ENCODE peak calls at places on chromosomes 2 and 18, in six cellular contexts. D is NCI-H82, Z is GM12864, L is left cardiac atrium, V is KBM-7, I is MCF 10A. N is an unnamed sample.

GRCh38 chr2:176174850-176175728 is 13.4 kb upstream of the HOXD1 start:
- DNase-seq in D (peak; percentile 11), Z (peak; percentile 7), L (no peak), V (peak; percentile 17), I (no peak), N (peak; percentile 81)

GRCh38 chr2:59233448-59233847 is 992.3 kb upstream of the FANCL start:
- DNase-seq in D (no peak), Z (no peak), L (no peak), V (no peak), I (peak; percentile 19), N (no peak)

GRCh38 chr2:240431663-240432424 is 3.6 kb upstream of the GPC1 start:
- DNase-seq in D (no peak), Z (no peak), L (no peak), V (no peak), I (no peak), N (no peak)

GRCh38 chr2:216405588-216405987 is 6.7 kb upstream of the SMARCAL1 start:
- DNase-seq in D (no peak), Z (no peak), L (no peak), V (no peak), I (no peak), N (no peak)

GRCh38 chr2:164242409-164242808 is 378.9 kb downstream of the GRB14 start:
- DNase-seq in D (no peak), Z (no peak), L (no peak), V (no peak), I (no peak), N (no peak)

GRCh38 chr2:226362991-226363390 is 436.6 kb downstream of the IRS1 start:
- DNase-seq in D (no peak), Z (no peak), L (no peak), V (no peak), I (peak; percentile 45), N (no peak)

GRCh38 chr2:177322801-177323261 is 58.3 kb upstream of the NFE2L2 start:
- DNase-seq in D (no peak), Z (no peak), L (no peak), V (no peak), I (peak; percentile 88), N (no peak)

GRCh38 chr18:22020127-22020866 is 149.1 kb upstream of the GATA6 start:
- DNase-seq in D (no peak), Z (no peak), L (no peak), V (no peak), I (no peak), N (no peak)

GRCh38 chr2:12714391-12715221 is 2.1 kb upstream of the TRIB2 start:
- DNase-seq in D (no peak), Z (no peak), L (no peak), V (no peak), I (peak; percentile 74), N (no peak)

GRCh38 chr2:215772634-215773563 is 240.5 kb downstream of the MREG start:
- DNase-seq in D (no peak), Z (no peak), L (no peak), V (no peak), I (no peak), N (no peak)

GRCh38 chr2:191899442-191899841 is 52.6 kb upstream of the CAVIN2 start:
- DNase-seq in D (no peak), Z (no peak), L (no peak), V (no peak), I (peak; percentile 88), N (no peak)

GRCh38 chr2:206145665-206146064 is 13.6 kb downstream of the NDUFS1 start:
- DNase-seq in D (no peak), Z (no peak), L (no peak), V (no peak), I (no peak), N (no peak)

GRCh38 chr2:16084274-16084673 is 143.9 kb downstream of the MYCN start:
- DNase-seq in D (no peak), Z (no peak), L (no peak), V (no peak), I (no peak), N (no peak)

GRCh38 chr2:27136751-27137150 is 2.3 kb upstream of the PREB start:
- DNase-seq in D (no peak), Z (no peak), L (no peak), V (no peak), I (no peak), N (no peak)

GRCh38 chr2:237689569-237690131 is 62.3 kb downstream of the LRRFIP1 start:
- DNase-seq in D (peak; percentile 47), Z (no peak), L (peak; percentile 61), V (no peak), I (peak; percentile 69), N (no peak)

GRCh38 chr2:151576080-151576479 is 158.2 kb downstream of the NEB start:
- DNase-seq in D (no peak), Z (no peak), L (no peak), V (no peak), I (no peak), N (no peak)

GRCh38 chr2:229815858-229816257 is 101.5 kb upstream of the DNER start:
- DNase-seq in D (no peak), Z (no peak), L (no peak), V (no peak), I (peak; percentile 25), N (no peak)

GRCh38 chr2:68643011-68643873 is at the start of gene PROKR1:
- DNase-seq in D (peak; percentile 87), Z (no peak), L (peak; percentile 54), V (peak; percentile 52), I (no peak), N (no peak)

GRCh38 chr18:3851159-3851558 is 401.2 kb downstream of the TGIF1 start:
- DNase-seq in D (no peak), Z (no peak), L (no peak), V (no peak), I (no peak), N (no peak)

GRCh38 chr18:21361297-21361880 is 119.4 kb downstream of the GREB1L start:
- DNase-seq in D (peak; percentile 72), Z (no peak), L (no peak), V (no peak), I (peak; percentile 54), N (no peak)

GRCh38 chr2:167340322-167340721 is 452.0 kb downstream of the XIRP2 start:
- DNase-seq in D (no peak), Z (no peak), L (no peak), V (no peak), I (no peak), N (no peak)

GRCh38 chr2:68250652-68251186 is 1.6 kb downstream of the PPP3R1 start:
- DNase-seq in D (no peak), Z (no peak), L (no peak), V (peak; percentile 28), I (no peak), N (no peak)

GRCh38 chr2:18455256-18455862 is 105.1 kb downstream of the RDH14 start:
- DNase-seq in D (peak; percentile 36), Z (no peak), L (no peak), V (no peak), I (peak; percentile 17), N (no peak)

GRCh38 chr2:36146765-36147164 is 208.8 kb upstream of the CRIM1 start:
- DNase-seq in D (no peak), Z (no peak), L (no peak), V (no peak), I (no peak), N (no peak)

GRCh38 chr2:239445771-239446524 is 45.1 kb upstream of the HDAC4 start:
- DNase-seq in D (no peak), Z (no peak), L (no peak), V (no peak), I (peak; percentile 20), N (peak; percentile 46)

GRCh38 chr2:200466703-200467418 is 43.0 kb downstream of the KCTD18 start:
- DNase-seq in D (no peak), Z (no peak), L (peak; percentile 42), V (no peak), I (no peak), N (peak; percentile 36)

GRCh38 chr2:216285641-216286156 is 86.6 kb downstream of the MARCHF4 start:
- DNase-seq in D (peak; percentile 96), Z (no peak), L (no peak), V (no peak), I (no peak), N (no peak)

GRCh38 chr2:237234268-237234667 is 148.6 kb downstream of the COPS8 start:
- DNase-seq in D (no peak), Z (no peak), L (no peak), V (no peak), I (no peak), N (no peak)

N was measured in C1 segment of cervical spinal cord.